ENCODE peak calls at places on chromosomes 7 and 10, in eight cellular contexts. L is cardiac muscle cell; E is NCI-H774; D is stimulated activated CD8-positive, alpha-beta memory T cell treated with anti-CD3 and anti-CD28 coated beads, Interleukin-15, amount 100 ng/mL, for 48 hours; U is ACHN; W is HTR-8/SVneo; C is NCI-H526; P is NCI-H1092 treated with DMSO at 0.1 percent for 48 hours. R is an unnamed sample.

GRCh38 chr7:151505836-151506468 is 13.7 kb downstream of the RHEB start:
- DNase-seq in L (no peak), E (no peak), D (no peak), U (no peak), W (no peak), C (no peak), P (no peak), R (no peak)

GRCh38 chr7:17564678-17565209 is 266.3 kb downstream of the AHR start:
- DNase-seq in L (no peak), E (no peak), D (no peak), U (no peak), W (peak; percentile 20), C (no peak), P (no peak), R (peak; percentile 68)

GRCh38 chr10:92690211-92691041 is 671 bp downstream of the HHEX start:
- DNase-seq in L (peak; percentile 6), E (no peak), D (peak; percentile 74), U (peak; percentile 86), W (peak; percentile 58), C (no peak), P (no peak), R (no peak)

GRCh38 chr7:157405914-157406810 is 69.4 kb downstream of the DNAJB6 start:
- DNase-seq in L (no peak), E (no peak), D (no peak), U (no peak), W (no peak), C (no peak), P (no peak), R (no peak)

GRCh38 chr10:72292223-72292691 is 18.5 kb downstream of the DDIT4 start:
- DNase-seq in L (no peak), E (no peak), D (peak; percentile 70), U (no peak), W (no peak), C (no peak), P (no peak), R (no peak)

GRCh38 chr7:33903770-33904679 is 1.3 kb upstream of the BMPER start:
- DNase-seq in L (peak; percentile 74), E (no peak), D (no peak), U (peak; percentile 17), W (peak; percentile 28), C (no peak), P (peak; percentile 58), R (no peak)

GRCh38 chr7:94001396-94001795 is 2.8 kb downstream of the BET1 start:
- DNase-seq in L (no peak), E (no peak), D (no peak), U (no peak), W (no peak), C (no peak), P (no peak), R (no peak)

GRCh38 chr7:148761499-148762278 is 63.0 kb downstream of the CUL1 start:
- DNase-seq in L (no peak), E (no peak), D (no peak), U (no peak), W (no peak), C (no peak), P (no peak), R (no peak)

GRCh38 chr7:98681496-98681895 is 64.4 kb downstream of the NPTX2 start:
- DNase-seq in L (no peak), E (peak; percentile 47), D (no peak), U (no peak), W (no peak), C (no peak), P (peak; percentile 27), R (no peak)

GRCh38 chr7:134701272-134701671 is 54.6 kb downstream of the BPGM start:
- DNase-seq in L (no peak), E (no peak), D (no peak), U (peak; percentile 63), W (peak; percentile 26), C (peak; percentile 12), P (peak; percentile 40), R (no peak)